ENCODE peak calls at places on chromosomes 3 and 15, in five cellular contexts. H, C, Q, L and M are unnamed samples.

GRCh38 chr15:56242576-56243116 is 1.0 kb downstream of the RFX7 start:
- DNase-seq in H (no peak), C (no peak), Q (no peak), L (no peak), M (no peak)

GRCh38 chr15:55824857-55825613 is 82.1 kb upstream of the PRTG start:
- DNase-seq in H (no peak), C (no peak), Q (no peak), L (no peak), M (no peak)

GRCh38 chr3:65342084-65342683 is 654.4 kb upstream of the ADAMTS9 start:
- DNase-seq in H (no peak), C (peak), Q (no peak), L (no peak), M (no peak)

GRCh38 chr3:124230432-124230831 is 238.5 kb upstream of the ROPN1 start:
- DNase-seq in H (no peak), C (no peak), Q (no peak), L (no peak), M (no peak)

GRCh38 chr3:193347507-193348501 is 30.7 kb downstream of the ATP13A5 start:
- DNase-seq in H (no peak), C (no peak), Q (no peak), L (no peak), M (no peak)

GRCh38 chr3:111369953-111370352 is 172.0 kb upstream of the CD96 start:
- DNase-seq in H (no peak), C (no peak), Q (no peak), L (no peak), M (no peak)

GRCh38 chr3:136258199-136258598 is 8.1 kb downstream of the PCCB start:
- DNase-seq in H (no peak), C (no peak), Q (no peak), L (no peak), M (no peak)

GRCh38 chr15:49927462-49927861 is 191.6 kb downstream of the ATP8B4 start:
- DNase-seq in H (no peak), C (no peak), Q (no peak), L (no peak), M (no peak)

GRCh38 chr3:166764698-166765318 is 615.3 kb downstream of the ZBBX start:
- DNase-seq in H (no peak), C (no peak), Q (no peak), L (no peak), M (no peak)

GRCh38 chr3:22979581-22979980 is 223.5 kb upstream of the UBE2E2 start:
- DNase-seq in H (no peak), C (no peak), Q (no peak), L (no peak), M (no peak)

GRCh38 chr3:94069242-94069813 is 6.5 kb downstream of the NSUN3 start:
- DNase-seq in H (no peak), C (no peak), Q (no peak), L (no peak), M (no peak)

GRCh38 chr3:24986635-24987034 is 441.4 kb upstream of the RARB start:
- DNase-seq in H (no peak), C (no peak), Q (no peak), L (no peak), M (no peak)

DNA sequence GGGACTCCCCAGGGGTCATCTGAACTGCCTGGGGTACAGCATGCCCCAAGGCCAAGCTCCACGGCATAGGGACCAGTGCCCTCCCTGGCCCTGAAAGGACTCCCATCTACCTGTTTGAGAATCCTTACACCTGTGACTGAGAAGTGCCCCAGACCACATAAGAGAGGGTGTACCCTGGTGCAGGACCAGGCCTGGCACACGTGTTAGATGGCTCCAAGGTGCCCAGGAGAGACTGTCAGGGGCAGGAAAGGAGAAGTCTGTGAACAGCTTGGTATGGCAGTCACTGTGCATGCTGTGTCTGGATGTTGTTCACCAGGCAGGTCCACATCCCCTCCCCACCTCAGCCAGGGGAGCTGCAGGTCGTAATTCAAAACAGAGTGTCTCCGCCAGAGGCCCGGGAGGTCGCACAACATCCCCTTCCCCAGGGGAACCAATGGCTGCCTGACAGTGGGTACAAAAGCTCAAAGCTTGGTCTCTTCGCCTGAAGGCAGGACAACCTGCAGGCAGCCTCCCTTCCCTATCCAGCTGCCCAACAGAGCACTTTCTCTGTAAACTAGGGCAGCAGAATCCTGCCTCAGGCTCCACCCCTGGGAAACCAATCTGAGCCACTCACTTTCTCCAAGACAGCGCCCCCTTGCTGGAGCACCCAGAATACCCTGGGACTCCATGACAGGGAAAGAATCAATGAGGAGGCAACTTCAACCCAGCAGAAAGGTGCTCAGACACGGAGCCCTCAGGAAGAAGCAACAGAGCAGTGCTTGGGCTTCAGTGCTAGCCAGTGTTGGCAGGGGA is 3.9 kb downstream of the NUP210 start:
- DNase-seq in H (no peak), C (no peak), Q (no peak), L (no peak), M (no peak)
- TF ChIP-seq CTCF in H (no peak), C (no peak), Q (no peak), L (no peak), M (no peak)

GRCh38 chr3:48435223-48435595 is 4.7 kb downstream of the CCDC51 start:
- DNase-seq in H (peak), C (no peak), Q (no peak), L (peak), M (no peak)
- H3K27ac ChIP-seq in H (peak), C (peak), Q (peak), L (peak), M (peak)

GRCh38 chr15:85618956-85619491 is 175.7 kb downstream of the KLHL25 start:
- DNase-seq in H (peak), C (peak), Q (peak), L (peak), M (peak)
- TF ChIP-seq POLR2A in H (peak), C (no peak), Q (peak), L (peak), M (peak)

DNA sequence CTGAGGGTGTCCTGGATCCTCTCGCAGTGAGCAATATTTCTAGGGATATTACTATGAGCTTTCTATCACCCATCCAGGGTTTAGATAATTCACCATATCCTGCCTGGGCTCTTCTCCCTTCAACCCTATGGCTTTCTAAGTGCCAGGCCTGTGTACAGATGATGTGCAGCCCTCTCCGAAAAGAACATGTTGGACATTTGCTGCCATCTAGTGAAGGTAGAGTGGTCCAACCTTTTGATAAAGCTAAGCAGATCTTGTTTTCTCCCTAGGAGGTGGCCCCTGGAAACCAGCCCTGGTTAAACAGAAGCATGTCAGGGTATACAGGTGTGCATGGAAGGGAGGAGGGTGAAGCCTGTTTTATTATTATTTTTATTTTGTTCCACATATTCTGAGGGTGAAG is 27.9 kb upstream of the SCN10A start:
- DNase-seq in H (no peak), C (no peak), Q (no peak), L (no peak), M (no peak)
- TF ChIP-seq CTCF in H (no peak), C (no peak), Q (peak), L (no peak), M (peak)

GRCh38 chr3:191521055-191521454 is 60.1 kb downstream of the PYDC2 start:
- DNase-seq in H (no peak), C (no peak), Q (no peak), L (no peak), M (no peak)
- H3K27ac ChIP-seq in H (no peak), C (no peak), Q (no peak), L (no peak), M (no peak)

DNA sequence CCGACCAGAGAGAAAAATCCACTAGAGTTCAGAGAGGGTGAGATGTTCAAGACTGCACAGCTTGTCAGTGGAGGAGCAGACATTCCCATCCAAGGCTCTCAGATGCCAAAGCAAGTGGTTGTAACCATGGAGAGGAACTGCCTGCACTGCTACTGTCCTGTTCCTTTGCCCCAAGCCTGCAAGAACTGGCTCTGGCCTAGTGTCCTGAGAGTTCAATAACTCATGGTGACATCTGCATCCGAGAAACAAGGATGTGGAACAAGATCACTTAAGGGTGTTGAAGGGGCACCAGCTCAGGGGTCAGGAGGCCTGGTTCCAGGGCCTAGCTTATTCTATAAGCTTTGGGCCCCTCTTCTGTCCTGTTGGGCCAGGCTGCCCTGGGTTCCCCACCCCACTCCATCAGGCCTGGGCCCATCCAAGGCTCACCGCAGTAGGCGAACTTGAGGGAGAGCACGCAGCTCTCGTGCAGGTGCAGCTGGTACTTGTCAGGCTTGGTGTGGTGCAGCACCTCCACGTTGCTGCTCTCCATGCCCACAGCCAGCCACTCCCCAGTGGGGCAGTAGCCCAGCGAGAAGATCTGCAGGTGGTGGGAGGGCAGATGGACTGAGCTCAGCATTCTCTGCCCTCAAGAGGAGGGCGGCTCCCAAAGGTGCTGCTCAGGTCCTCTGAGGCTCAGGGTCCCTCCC is 45.6 kb downstream of the TLE3 start:
- DNase-seq in H (peak), C (no peak), Q (no peak), L (peak), M (peak)
- TF ChIP-seq POLR2A in H (no peak), C (no peak), Q (no peak), L (no peak), M (no peak)

GRCh38 chr3:183504597-183504996 is 50.9 kb downstream of the KLHL6 start:
- DNase-seq in H (no peak), C (no peak), Q (no peak), L (no peak), M (no peak)

GRCh38 chr3:183502237-183502636 is 53.3 kb downstream of the KLHL6 start:
- DNase-seq in H (no peak), C (no peak), Q (no peak), L (no peak), M (no peak)

GRCh38 chr3:183502782-183503181 is 52.7 kb downstream of the KLHL6 start:
- DNase-seq in H (no peak), C (no peak), Q (no peak), L (no peak), M (no peak)

GRCh38 chr3:183500981-183501704 is 54.4 kb downstream of the KLHL6 start:
- DNase-seq in H (no peak), C (no peak), Q (no peak), L (no peak), M (no peak)

DNA sequence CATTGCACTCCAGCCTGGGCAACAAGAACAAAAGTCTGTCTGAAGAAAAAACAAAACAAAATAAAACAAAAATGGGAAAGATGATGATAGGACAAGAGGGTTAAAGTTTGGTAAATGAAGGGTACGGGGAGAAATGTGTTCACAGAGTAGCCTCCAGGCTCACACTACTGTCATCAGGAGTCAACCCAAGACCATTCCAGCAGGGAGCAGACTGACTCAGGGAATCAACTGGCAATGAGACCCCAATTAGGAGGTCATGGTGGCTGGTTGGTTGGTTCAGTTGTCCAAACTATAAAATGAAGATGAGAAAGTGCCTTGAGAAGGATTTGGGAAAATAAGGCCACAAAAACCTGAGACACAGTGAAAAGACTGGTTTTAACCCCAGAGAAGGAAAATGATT is 51.8 kb downstream of the KLHL6 start:
- DNase-seq in H (no peak), C (no peak), Q (no peak), L (no peak), M (no peak)
- TF ChIP-seq CTCF in H (no peak), C (no peak), Q (no peak), L (no peak), M (no peak)

GRCh38 chr3:185984203-185984602 is 46.4 kb upstream of the TRA2B start:
- DNase-seq in H (no peak), C (no peak), Q (no peak), L (no peak), M (no peak)

GRCh38 chr3:185982632-185983031 is 44.8 kb upstream of the TRA2B start:
- DNase-seq in H (no peak), C (no peak), Q (no peak), L (no peak), M (no peak)

GRCh38 chr3:185983495-185984141 is 45.8 kb upstream of the TRA2B start:
- DNase-seq in H (peak), C (peak), Q (peak), L (peak), M (peak)

GRCh38 chr3:185979721-185980121 is 41.9 kb upstream of the TRA2B start:
- DNase-seq in H (no peak), C (no peak), Q (no peak), L (no peak), M (no peak)

DNA sequence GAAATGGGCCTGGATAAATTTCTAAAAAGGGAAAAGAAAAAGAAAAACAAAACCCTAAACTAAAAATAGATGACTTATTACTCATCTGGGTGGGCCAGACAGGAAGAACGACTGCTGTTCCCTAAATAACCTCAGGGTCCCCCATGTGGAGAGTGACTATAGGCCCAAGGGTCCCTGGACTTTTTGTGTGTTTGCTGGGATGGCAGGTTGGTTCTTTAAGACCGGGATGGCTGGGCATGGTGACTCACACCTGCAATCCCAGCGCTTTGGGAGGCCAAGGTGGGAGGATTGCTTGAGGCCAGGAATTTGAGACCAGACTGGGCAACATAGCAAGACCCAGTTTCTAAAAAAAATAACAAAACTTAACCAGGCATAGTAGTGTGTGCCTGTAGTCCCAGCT is 43.8 kb upstream of the TRA2B start:
- DNase-seq in H (no peak), C (no peak), Q (no peak), L (no peak), M (no peak)
- H3K27ac ChIP-seq in H (no peak), C (no peak), Q (no peak), L (no peak), M (no peak)

DNA sequence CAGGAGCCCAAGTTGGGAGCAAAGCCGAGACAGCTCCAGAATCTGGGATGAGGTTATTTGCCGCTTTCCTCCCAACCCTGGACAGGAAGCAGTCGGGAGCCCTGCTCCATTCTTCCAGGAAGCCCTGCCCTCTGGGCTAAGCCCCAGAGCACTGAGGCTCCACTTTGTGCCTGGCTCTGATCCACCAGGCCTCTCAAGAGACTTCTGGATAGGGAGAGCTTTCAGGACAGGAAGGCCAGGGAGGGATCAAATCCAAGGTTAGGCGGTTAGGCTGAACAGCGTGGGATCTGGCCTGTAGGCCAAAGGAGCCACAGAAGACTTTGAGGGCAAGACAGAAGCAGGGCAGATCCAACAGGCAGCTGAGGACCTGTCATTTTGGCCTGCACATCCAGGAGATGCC is 835 bp downstream of the STOML1 start:
- DNase-seq in H (peak), C (no peak), Q (peak), L (peak), M (peak)
- TF ChIP-seq POLR2A in H (no peak), C (no peak), Q (no peak), L (no peak), M (no peak)